ENCODE peak calls at places on chromosomes 7 and 10, in five cellular contexts. M is HCT116, T is spleen, J is H1, K is heart left ventricle. G is an unnamed sample.

GRCh38 chr7:100049441-100050291 is at the start of gene ZSCAN21:
- DNase-seq in T (peak; percentile 95), J (peak; percentile 95), M (peak; percentile 38), K (peak; percentile 85), G (peak; percentile 79)

GRCh38 chr10:98636921-98637329 is 190.2 kb upstream of the HPS1 start:
- DNase-seq in J (no peak), K (no peak), T (no peak), M (no peak), G (no peak)

GRCh38 chr10:70866424-70866823 is 21.9 kb downstream of the PCBD1 start:
- DNase-seq in J (no peak), M (no peak), K (no peak), T (no peak), G (peak; percentile 23)

GRCh38 chr10:35896011-35896410 is 253.9 kb upstream of the FZD8 start:
- DNase-seq in T (no peak), M (no peak), K (no peak), J (no peak), G (no peak)

GRCh38 chr7:24980695-24981543 is 941 bp upstream of the OSBPL3 start:
- DNase-seq in M (no peak), K (peak; percentile 25), J (peak; percentile 50), T (peak; percentile 83), G (peak; percentile 4)

GRCh38 chr10:120266037-120266436 is 191.0 kb upstream of the PLPP4 start:
- DNase-seq in T (no peak), J (no peak), K (no peak), M (no peak), G (no peak)

GRCh38 chr10:49162761-49163160 is 25.4 kb downstream of the TMEM273 start:
- DNase-seq in M (no peak), K (no peak), T (no peak), J (no peak), G (no peak)

GRCh38 chr10:48509974-48510692 is 94.7 kb downstream of the ARHGAP22 start:
- DNase-seq in J (peak; percentile 49), T (peak; percentile 52), M (no peak), K (no peak), G (no peak)

GRCh38 chr10:60594476-60595051 is 183.7 kb upstream of the CDK1 start:
- DNase-seq in J (no peak), K (no peak), T (no peak), M (no peak), G (no peak)

GRCh38 chr7:73717991-73718405 is 1.5 kb downstream of the STX1A start:
- DNase-seq in J (no peak), T (peak; percentile 83), K (no peak), M (peak; percentile 73), G (no peak)

GRCh38 chr10:10432306-10433035 is 585.2 kb upstream of the CELF2 start:
- DNase-seq in J (no peak), M (no peak), T (no peak), K (no peak), G (no peak)

GRCh38 chr10:69087600-69088470 is at the start of gene SRGN:
- DNase-seq in T (peak; percentile 79), K (peak; percentile 82), J (no peak), M (no peak), G (peak; percentile 65)

GRCh38 chr7:127066974-127067373 is 185.8 kb downstream of the GRM8 start:
- DNase-seq in K (no peak), M (no peak), T (no peak), J (no peak), G (no peak)

GRCh38 chr10:43211030-43211429 is 55.8 kb downstream of the RASGEF1A start:
- DNase-seq in K (no peak), M (no peak), J (no peak), T (peak; percentile 67), G (no peak)

GRCh38 chr10:91163269-91163708 is 57.2 kb upstream of the PCGF5 start:
- DNase-seq in K (peak; percentile 71), T (peak; percentile 95), M (peak; percentile 12), J (peak; percentile 79), G (peak; percentile 46)

GRCh38 chr7:112272921-112273561 is 66.5 kb downstream of the ZNF277 start:
- DNase-seq in T (no peak), M (no peak), K (no peak), J (no peak), G (no peak)

GRCh38 chr7:21941570-21942224 is 4.0 kb downstream of the CDCA7L start:
- DNase-seq in K (no peak), J (no peak), T (no peak), M (no peak), G (no peak)

GRCh38 chr10:79159141-79159619 is 90.4 kb downstream of the ZMIZ1 start:
- DNase-seq in K (no peak), J (no peak), M (no peak), T (no peak), G (no peak)

GRCh38 chr7:33554046-33554445 is 351.3 kb upstream of the BMPER start:
- DNase-seq in M (no peak), J (no peak), K (no peak), T (no peak), G (no peak)

GRCh38 chr10:113565364-113565763 is 12.5 kb downstream of the HABP2 start:
- DNase-seq in T (no peak), M (no peak), K (no peak), J (no peak), G (no peak)

GRCh38 chr10:90041585-90041984 is 340.2 kb downstream of the KIF20B start:
- DNase-seq in J (no peak), T (no peak), M (no peak), K (no peak), G (no peak)

GRCh38 chr10:15460661-15461060 is 89.6 kb upstream of the FAM171A1 start:
- DNase-seq in T (no peak), K (no peak), J (no peak), M (no peak), G (no peak)

GRCh38 chr7:35565927-35566326 is 129.0 kb downstream of the HERPUD2 start:
- DNase-seq in J (no peak), K (no peak), M (no peak), T (no peak), G (no peak)

GRCh38 chr7:138125119-138125518 is 48.9 kb downstream of the AKR1D1 start:
- DNase-seq in K (no peak), J (no peak), T (no peak), M (no peak), G (no peak)

GRCh38 chr10:99921948-99922347 is 87.8 kb downstream of the DNMBP start:
- DNase-seq in K (no peak), M (peak; percentile 71), T (no peak), J (no peak), G (no peak)

GRCh38 chr10:79116801-79117723 is 48.3 kb downstream of the ZMIZ1 start:
- DNase-seq in J (no peak), M (no peak), T (peak; percentile 76), K (peak; percentile 73), G (peak; percentile 60)

GRCh38 chr10:97138777-97139317 is 46.9 kb downstream of the SLIT1 start:
- DNase-seq in T (peak; percentile 30), K (no peak), J (no peak), M (no peak), G (no peak)

GRCh38 chr7:138431517-138431916 is 28.5 kb upstream of the TRIM24 start:
- DNase-seq in M (no peak), T (no peak), J (no peak), K (no peak), G (no peak)

GRCh38 chr7:110204527-110204926 is 886.4 kb upstream of the LRRN3 start:
- DNase-seq in M (peak; percentile 7), T (no peak), J (peak; percentile 47), K (no peak), G (no peak)

GRCh38 chr7:44104880-44105771 is 981 bp downstream of the AEBP1 start:
- DNase-seq in K (no peak), M (no peak), J (peak; percentile 67), T (peak; percentile 63), G (no peak)
- H3K4me3 ChIP-seq in K (peak overlapping the region; percentile 57), M (no peak overlapping the region), J (peak overlapping the region; percentile 52), T (peak overlapping the region; percentile 38), G (peak overlapping the region; percentile 48)

GRCh38 chr7:116324582-116324981 is 114.2 kb downstream of the TES start:
- DNase-seq in M (no peak), J (no peak), T (no peak), K (no peak), G (no peak)

GRCh38 chr7:116317907-116318306 is 107.6 kb downstream of the TES start:
- DNase-seq in M (no peak), K (no peak), T (no peak), J (no peak), G (no peak)

GRCh38 chr7:116325517-116325916 is 115.2 kb downstream of the TES start:
- DNase-seq in M (no peak), J (no peak), T (no peak), K (no peak), G (no peak)

GRCh38 chr7:116327135-116327534 is 116.8 kb downstream of the TES start:
- DNase-seq in K (no peak), M (no peak), J (no peak), T (no peak), G (no peak)

GRCh38 chr7:116322541-116322940 is 112.2 kb downstream of the TES start:
- DNase-seq in T (no peak), K (no peak), M (no peak), J (no peak), G (no peak)
- TF ChIP-seq CTCF in T (no peak), K (no peak), M (no peak), J (no peak), G (no peak)

GRCh38 chr7:130560972-130561371 is 69.1 kb downstream of the MEST start:
- DNase-seq in T (no peak), K (no peak), J (no peak), M (peak; percentile 26), G (no peak)

GRCh38 chr7:130566898-130567280 is 75.0 kb downstream of the MEST start:
- DNase-seq in K (no peak), M (no peak), T (no peak), J (no peak), G (no peak)

DNA sequence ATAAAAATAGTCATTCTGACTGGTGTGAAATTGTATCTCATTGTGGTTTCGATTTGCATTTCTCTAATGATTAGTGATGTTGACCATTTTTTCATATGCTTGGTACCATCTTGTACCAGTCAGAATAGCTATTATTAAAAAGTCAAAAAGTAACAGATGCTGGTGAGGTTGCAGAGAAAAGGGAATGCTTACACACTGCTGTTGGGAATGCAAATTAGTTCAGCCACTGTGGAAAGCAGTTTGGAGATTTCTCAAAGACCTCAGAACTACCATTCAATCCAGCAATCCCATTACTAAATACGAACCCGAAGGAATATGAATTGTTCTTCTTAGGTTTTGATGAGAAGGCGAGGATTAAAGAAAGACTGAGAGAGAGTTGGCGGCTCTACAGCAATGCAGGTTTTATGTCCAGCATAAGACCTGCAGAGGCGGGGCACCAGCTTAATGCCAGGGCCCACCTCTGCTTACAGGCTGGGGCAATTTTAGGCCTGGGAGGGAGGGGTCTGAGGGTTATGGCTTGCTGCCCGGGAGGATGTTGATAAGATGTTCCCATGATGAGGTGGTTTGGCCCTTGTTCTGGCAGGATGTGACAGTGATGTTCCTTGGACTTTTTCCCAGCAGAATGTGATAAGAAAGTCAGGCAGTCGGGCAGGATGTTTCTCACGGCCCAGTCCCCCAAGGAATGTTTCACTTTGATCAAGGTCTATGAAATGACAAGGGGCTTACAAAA is 74.4 kb downstream of the MEST start:
- DNase-seq in K (peak; percentile 91), M (no peak), J (no peak), T (peak; percentile 63), G (no peak)
- TF ChIP-seq POLR2A in K (no peak), M (no peak), J (no peak), T (no peak), G (no peak)

DNA sequence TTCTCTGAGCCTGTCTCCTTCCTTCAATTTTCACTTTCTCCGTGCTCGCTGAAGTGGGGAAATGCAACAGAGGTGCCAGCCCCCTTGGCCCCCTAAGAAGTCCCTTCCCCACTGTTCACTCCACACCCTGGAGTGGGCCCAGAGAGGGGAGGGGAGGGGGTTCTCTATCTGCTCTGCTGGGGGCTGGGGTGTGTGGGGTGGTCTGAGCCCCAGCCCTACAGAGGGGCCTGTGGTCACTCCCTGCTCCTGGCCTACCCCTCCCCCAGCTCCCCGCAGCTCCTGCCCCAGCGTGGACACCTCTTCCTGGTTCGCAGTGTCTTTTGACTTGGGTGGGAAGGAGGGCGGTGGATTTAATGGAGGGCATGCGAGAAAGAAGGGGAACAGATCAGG is 989 bp downstream of the LZTS2 start:
- DNase-seq in K (no peak), J (no peak), M (no peak), T (peak; percentile 76), G (no peak)
- H3K4me3 ChIP-seq in K (peak overlapping the region; percentile 93), J (peak overlapping the region; percentile 60), M (peak overlapping the region; percentile 88), T (peak overlapping the region; percentile 86), G (peak overlapping the region; percentile 94)